ENCODE peak calls at places on chromosomes 2 and 18, in seven cellular contexts. H, P, N, R, E, Y and K are unnamed samples.
A peak's percentile ranks its signal among the peaks of the same experiment; 100 is the strongest.

GRCh38 chr2:206802654-206803514 is 37.5 kb downstream of the FASTKD2 start:
- DNase-seq in E (no peak), H (no peak), Y (no peak), R (no peak), N (no peak), P (no peak), K (no peak)

GRCh38 chr2:171404258-171404657 is 29.5 kb downstream of the METTL8 start:
- DNase-seq in N (no peak), H (no peak), E (no peak), R (no peak), P (no peak), Y (no peak), K (no peak)

GRCh38 chr2:12642332-12642731 is 74.4 kb upstream of the TRIB2 start:
- DNase-seq in R (no peak), E (no peak), N (no peak), H (no peak), Y (no peak), P (no peak), K (no peak)

GRCh38 chr2:176774768-176775453 is 437.7 kb upstream of the HNRNPA3 start:
- DNase-seq in N (no peak), R (no peak), Y (no peak), H (no peak), E (no peak), P (no peak), K (no peak)

GRCh38 chr18:78978336-78979057 is 1.1 kb upstream of the SALL3 start:
- DNase-seq in Y (peak; percentile 48), R (no peak), E (no peak), N (no peak), P (peak; percentile 62), H (no peak), K (no peak)

GRCh38 chr18:55587341-55588000 is 521 bp downstream of the TCF4 start:
- DNase-seq in H (no peak), E (no peak), N (peak; percentile 14), P (peak; percentile 63), R (no peak), Y (peak; percentile 15), K (no peak)

GRCh38 chr18:57433492-57434176 is 1.5 kb upstream of the ONECUT2 start:
- DNase-seq in E (no peak), P (no peak), Y (no peak), N (no peak), H (no peak), R (no peak), K (no peak)

GRCh38 chr2:4272261-4272858 is 569.0 kb downstream of the DCDC2C start:
- DNase-seq in N (no peak), E (no peak), H (no peak), R (no peak), Y (no peak), P (no peak), K (no peak)

GRCh38 chr2:63853527-63854310 is 12.0 kb downstream of the UGP2 start:
- DNase-seq in H (no peak), R (no peak), Y (no peak), P (no peak), E (no peak), N (no peak), K (no peak)

GRCh38 chr2:120586507-120587283 is 149.0 kb upstream of the GLI2 start:
- DNase-seq in R (peak; percentile 60), Y (peak; percentile 40), N (no peak), E (no peak), P (no peak), H (no peak), K (no peak)

GRCh38 chr2:197805598-197806316 is 1.4 kb downstream of the PLCL1 start:
- DNase-seq in E (no peak), Y (no peak), P (no peak), H (no peak), N (no peak), R (no peak), K (no peak)

GRCh38 chr18:49251451-49251850 is 209.0 kb downstream of the DYM start:
- DNase-seq in H (no peak), E (no peak), N (no peak), Y (no peak), P (no peak), R (no peak), K (no peak)